ENCODE peak calls at places on chromosomes 4 and X, in eight cellular contexts. One of them, this sample, is unnamed.

GRCh38 chr4:73822389-73822788 is 14.1 kb upstream of the CXCL6 start:
- DNase-seq in GM12878: no peak
- DNase-seq in right lobe of liver: no peak
- DNase-seq in stomach: no peak
- DNase-seq in pancreas: no peak
- DNase-seq in H1: no peak
- DNase-seq in GM12865: no peak
- DNase-seq in lung: no peak
- DNase-seq in this sample: no peak

GRCh38 chr4:165330071-165330470 is 2.6 kb downstream of the MSMO1 start:
- DNase-seq in pancreas: no peak
- DNase-seq in H1: no peak
- DNase-seq in lung: no peak
- DNase-seq in stomach: no peak
- DNase-seq in GM12878: no peak
- DNase-seq in GM12865: no peak
- DNase-seq in right lobe of liver: no peak
- DNase-seq in this sample: no peak

GRCh38 chrX:34058005-34058404 is 74.1 kb downstream of the FAM47A start:
- DNase-seq in GM12878: no peak
- DNase-seq in right lobe of liver: no peak
- DNase-seq in pancreas: no peak
- DNase-seq in GM12865: no peak
- DNase-seq in stomach: no peak
- DNase-seq in lung: no peak
- DNase-seq in H1: no peak
- DNase-seq in this sample: no peak

GRCh38 chrX:129957241-129958099 is 25.0 kb upstream of the BCORL1 start:
- DNase-seq in right lobe of liver: peak
- DNase-seq in H1: no peak
- DNase-seq in GM12865: peak
- DNase-seq in GM12878: peak
- DNase-seq in pancreas: peak
- DNase-seq in lung: peak
- DNase-seq in stomach: peak
- DNase-seq in this sample: peak

GRCh38 chr4:68079918-68080317 is 49.8 kb downstream of the TMPRSS11F start:
- DNase-seq in GM12878: no peak
- DNase-seq in pancreas: no peak
- DNase-seq in right lobe of liver: no peak
- DNase-seq in stomach: no peak
- DNase-seq in GM12865: no peak
- DNase-seq in lung: no peak
- DNase-seq in H1: no peak
- DNase-seq in this sample: no peak

GRCh38 chr4:25021206-25021605 is 9.5 kb downstream of the LGI2 start:
- DNase-seq in GM12878: no peak
- DNase-seq in H1: no peak
- DNase-seq in pancreas: no peak
- DNase-seq in stomach: no peak
- DNase-seq in GM12865: no peak
- DNase-seq in lung: no peak
- DNase-seq in right lobe of liver: no peak
- DNase-seq in this sample: no peak

GRCh38 chrX:47482065-47482511 is 934 bp downstream of the ZNF41 start:
- DNase-seq in GM12878: no peak
- DNase-seq in stomach: no peak
- DNase-seq in H1: no peak
- DNase-seq in right lobe of liver: no peak
- DNase-seq in pancreas: no peak
- DNase-seq in GM12865: no peak
- DNase-seq in lung: no peak
- DNase-seq in this sample: peak

GRCh38 chrX:9336501-9336900 is 128.4 kb upstream of the TBL1X start:
- DNase-seq in H1: no peak
- DNase-seq in right lobe of liver: no peak
- DNase-seq in GM12865: no peak
- DNase-seq in lung: no peak
- DNase-seq in pancreas: no peak
- DNase-seq in GM12878: no peak
- DNase-seq in stomach: no peak
- DNase-seq in this sample: no peak

GRCh38 chr4:8819421-8820177 is 52.0 kb downstream of the HMX1 start:
- DNase-seq in lung: no peak
- DNase-seq in GM12865: peak
- DNase-seq in pancreas: no peak
- DNase-seq in right lobe of liver: no peak
- DNase-seq in GM12878: no peak
- DNase-seq in stomach: peak
- DNase-seq in H1: no peak
- DNase-seq in this sample: no peak

GRCh38 chr4:113419631-113420030 is 341.9 kb downstream of the CAMK2D start:
- DNase-seq in pancreas: no peak
- DNase-seq in lung: no peak
- DNase-seq in stomach: no peak
- DNase-seq in GM12865: no peak
- DNase-seq in H1: no peak
- DNase-seq in GM12878: no peak
- DNase-seq in right lobe of liver: no peak
- DNase-seq in this sample: no peak

GRCh38 chrX:113389846-113390245 is 549.2 kb upstream of the AMOT start:
- DNase-seq in pancreas: no peak
- DNase-seq in H1: no peak
- DNase-seq in stomach: no peak
- DNase-seq in GM12865: no peak
- DNase-seq in GM12878: no peak
- DNase-seq in lung: no peak
- DNase-seq in right lobe of liver: no peak
- DNase-seq in this sample: no peak

GRCh38 chrX:65831268-65831667 is 163.8 kb downstream of the MSN start:
- DNase-seq in GM12878: no peak
- DNase-seq in stomach: no peak
- DNase-seq in H1: no peak
- DNase-seq in GM12865: no peak
- DNase-seq in lung: no peak
- DNase-seq in pancreas: no peak
- DNase-seq in right lobe of liver: no peak
- DNase-seq in this sample: no peak

GRCh38 chr4:136650541-136651277 is 881.6 kb downstream of the PCDH18 start:
- DNase-seq in GM12878: peak
- DNase-seq in GM12865: peak
- DNase-seq in lung: no peak
- DNase-seq in right lobe of liver: no peak
- DNase-seq in stomach: peak
- DNase-seq in H1: no peak
- DNase-seq in pancreas: peak
- DNase-seq in this sample: no peak

DNA sequence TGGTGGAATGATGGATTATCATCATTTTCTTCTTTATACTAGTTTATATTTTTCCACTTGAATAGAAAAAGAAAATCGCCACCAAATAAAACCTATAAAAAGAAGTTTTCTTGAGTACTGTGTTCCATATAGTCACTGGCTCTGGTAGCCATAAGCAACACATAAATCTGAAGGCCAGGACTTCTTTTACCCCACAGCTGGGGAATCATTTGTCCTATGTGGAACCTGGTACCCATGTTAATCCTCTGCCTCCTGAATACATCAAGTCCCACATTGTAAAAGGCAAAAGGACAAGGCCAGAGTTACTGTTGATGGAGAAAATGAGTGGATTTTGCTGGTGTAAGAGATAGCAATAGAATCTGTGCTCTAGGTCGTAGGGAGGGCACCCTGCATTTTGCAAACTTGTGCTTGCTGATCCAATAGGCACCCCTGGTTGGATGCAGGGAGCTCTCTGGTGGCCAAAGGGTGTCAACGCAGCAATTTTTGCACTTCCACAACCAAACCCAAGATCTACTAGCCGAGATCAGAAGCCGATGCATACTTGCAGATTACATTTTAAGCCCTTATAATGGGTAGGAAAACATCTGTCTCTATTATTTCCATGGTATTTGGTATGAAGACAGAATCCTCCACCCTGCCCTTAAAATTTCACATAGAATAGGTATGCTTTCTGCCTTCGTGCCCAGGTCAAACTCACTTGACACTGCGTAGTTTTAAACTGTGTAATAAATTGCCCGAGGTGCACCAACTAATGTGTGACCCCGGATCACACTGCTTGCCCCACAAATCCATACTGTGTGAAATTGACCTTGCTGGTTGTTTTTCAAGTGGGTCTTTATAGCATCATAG is 146.2 kb upstream of the SCML1 start:
- DNase-seq in right lobe of liver: no peak
- DNase-seq in H1: peak
- DNase-seq in GM12878: no peak
- DNase-seq in pancreas: no peak
- DNase-seq in lung: peak
- DNase-seq in stomach: peak
- DNase-seq in GM12865: peak
- DNase-seq in this sample: peak
- TF ChIP-seq CTCF in right lobe of liver: peak
- TF ChIP-seq CTCF in H1: peak
- TF ChIP-seq CTCF in GM12878: peak
- TF ChIP-seq CTCF in pancreas: peak
- TF ChIP-seq CTCF in lung: peak
- TF ChIP-seq CTCF in stomach: peak
- TF ChIP-seq CTCF in GM12865: peak
- TF ChIP-seq CTCF in this sample: peak

DNA sequence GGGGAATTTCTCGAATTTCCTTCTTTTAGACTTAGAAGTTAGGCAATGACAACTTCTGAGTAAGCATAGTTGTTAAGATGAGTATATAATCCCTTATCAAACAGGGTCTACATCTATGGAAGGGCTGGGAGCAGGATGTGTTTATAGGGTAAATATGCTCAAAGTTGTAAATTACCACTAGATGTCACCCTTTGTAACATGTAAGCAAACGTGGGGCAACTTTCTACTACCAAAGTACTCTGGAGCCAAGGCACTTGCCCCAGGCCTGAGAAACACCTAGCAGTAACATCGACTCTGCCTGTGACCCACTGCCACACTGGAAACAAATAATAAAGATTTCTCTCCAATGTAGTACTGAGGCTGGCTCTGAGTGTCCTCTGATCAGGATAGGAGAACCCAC is 444.6 kb downstream of the IQCM start:
- DNase-seq in H1: peak
- DNase-seq in stomach: no peak
- DNase-seq in GM12865: peak
- DNase-seq in GM12878: no peak
- DNase-seq in lung: no peak
- DNase-seq in pancreas: no peak
- DNase-seq in right lobe of liver: peak
- DNase-seq in this sample: no peak
- TF ChIP-seq CTCF in H1: no peak
- TF ChIP-seq CTCF in stomach: peak
- TF ChIP-seq CTCF in GM12865: peak
- TF ChIP-seq CTCF in GM12878: peak
- TF ChIP-seq CTCF in lung: no peak
- TF ChIP-seq CTCF in pancreas: no peak
- TF ChIP-seq CTCF in right lobe of liver: peak
- TF ChIP-seq CTCF in this sample: no peak

GRCh38 chr4:106796866-106797265 is 239.2 kb downstream of the DKK2 start:
- DNase-seq in GM12865: no peak
- DNase-seq in H1: no peak
- DNase-seq in pancreas: no peak
- DNase-seq in GM12878: no peak
- DNase-seq in right lobe of liver: no peak
- DNase-seq in stomach: no peak
- DNase-seq in lung: no peak
- DNase-seq in this sample: no peak

GRCh38 chr4:106793933-106794332 is 242.2 kb downstream of the DKK2 start:
- DNase-seq in stomach: no peak
- DNase-seq in pancreas: no peak
- DNase-seq in GM12878: no peak
- DNase-seq in GM12865: no peak
- DNase-seq in lung: no peak
- DNase-seq in H1: no peak
- DNase-seq in right lobe of liver: no peak
- DNase-seq in this sample: no peak

DNA sequence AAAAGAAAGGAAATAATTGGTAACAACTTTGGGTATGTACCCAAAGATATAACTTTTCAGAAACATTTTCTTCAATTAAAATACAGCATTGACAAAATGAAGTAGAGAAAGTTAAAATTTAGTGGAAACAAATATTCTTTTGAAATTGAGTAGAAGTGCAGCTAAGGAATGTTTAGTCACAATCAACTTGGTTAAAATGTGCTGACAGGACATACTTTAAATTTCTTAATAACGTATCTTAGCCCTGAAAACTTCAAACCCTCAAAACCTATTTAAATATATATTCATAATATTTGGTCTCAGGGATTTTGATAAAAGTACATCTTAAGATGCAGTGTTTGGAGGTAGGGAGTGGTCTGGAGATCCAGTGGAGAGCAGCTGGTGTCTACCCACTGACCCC is 240.8 kb downstream of the DKK2 start:
- DNase-seq in GM12878: no peak
- DNase-seq in H1: no peak
- DNase-seq in right lobe of liver: no peak
- DNase-seq in stomach: no peak
- DNase-seq in lung: no peak
- DNase-seq in pancreas: no peak
- DNase-seq in GM12865: no peak
- DNase-seq in this sample: no peak
- TF ChIP-seq CTCF in GM12878: no peak
- TF ChIP-seq CTCF in H1: no peak
- TF ChIP-seq CTCF in right lobe of liver: no peak
- TF ChIP-seq CTCF in stomach: no peak
- TF ChIP-seq CTCF in lung: no peak
- TF ChIP-seq CTCF in pancreas: no peak
- TF ChIP-seq CTCF in GM12865: no peak
- TF ChIP-seq CTCF in this sample: no peak

GRCh38 chr4:141158219-141158618 is 24.9 kb upstream of the RNF150 start:
- DNase-seq in GM12878: no peak
- DNase-seq in GM12865: peak
- DNase-seq in pancreas: no peak
- DNase-seq in right lobe of liver: no peak
- DNase-seq in H1: no peak
- DNase-seq in stomach: no peak
- DNase-seq in lung: no peak
- DNase-seq in this sample: no peak
- TF ChIP-seq CTCF in GM12878: peak
- TF ChIP-seq CTCF in GM12865: peak
- TF ChIP-seq CTCF in pancreas: peak
- TF ChIP-seq CTCF in right lobe of liver: peak
- TF ChIP-seq CTCF in H1: no peak
- TF ChIP-seq CTCF in stomach: peak
- TF ChIP-seq CTCF in lung: peak
- TF ChIP-seq CTCF in this sample: peak